ENCODE peak calls at places on chromosomes 1 and 21, in six cellular contexts. M is sigmoid colon, Z is IMR-90, A is lower leg skin, J is ovary, L is HepG2. U is an unnamed sample.
A peak's percentile ranks its signal among the peaks of the same experiment; 100 is the strongest.

GRCh38 chr1:176696689-176697088 is 233.7 kb downstream of the PAPPA2 start:
- DNase-seq in M (no peak), Z (no peak), A (no peak), J (no peak), L (no peak), U (no peak)

GRCh38 chr21:45322960-45323461 is 35.3 kb upstream of the POFUT2 start:
- DNase-seq in M (peak; percentile 70), Z (no peak), A (no peak), J (peak; percentile 72), L (no peak), U (peak; percentile 47)

GRCh38 chr1:152926091-152926490 is 17.7 kb downstream of the IVL start:
- DNase-seq in M (no peak), Z (peak; percentile 5), A (no peak), J (no peak), L (peak; percentile 18), U (peak; percentile 20)

GRCh38 chr1:235098547-235098946 is 30.1 kb downstream of the TOMM20 start:
- DNase-seq in M (no peak), Z (no peak), A (no peak), J (no peak), L (no peak), U (no peak)

GRCh38 chr1:26161408-26162219 is 2.7 kb downstream of the FAM110D start:
- DNase-seq in M (no peak), Z (peak; percentile 31), A (no peak), J (peak; percentile 69), L (no peak), U (peak; percentile 74)

GRCh38 chr1:210438928-210439841 is 110.5 kb downstream of the HHAT start:
- DNase-seq in M (no peak), Z (peak; percentile 98), A (no peak), J (no peak), L (no peak), U (no peak)

GRCh38 chr1:117646007-117646913 is 40.4 kb downstream of the TENT5C start:
- DNase-seq in M (no peak), Z (peak; percentile 31), A (no peak), J (no peak), L (no peak), U (no peak)

GRCh38 chr1:60809204-60809985 is 273.0 kb upstream of the NFIA start:
- DNase-seq in M (no peak), Z (peak; percentile 0), A (no peak), J (no peak), L (no peak), U (no peak)

GRCh38 chr1:115296981-115297380 is 41.1 kb downstream of the NGF start:
- DNase-seq in M (no peak), Z (peak; percentile 31), A (no peak), J (no peak), L (no peak), U (no peak)

GRCh38 chr1:9231648-9232332 is 2.8 kb upstream of the H6PD start:
- DNase-seq in M (no peak), Z (peak; percentile 64), A (no peak), J (no peak), L (no peak), U (no peak)

GRCh38 chr1:26771643-26772321 is 16.0 kb upstream of the PIGV start:
- DNase-seq in M (no peak), Z (peak; percentile 99), A (no peak), J (peak; percentile 61), L (peak; percentile 77), U (peak; percentile 69)

GRCh38 chr1:65066379-65066765 is 81.6 kb upstream of the AK4 start:
- DNase-seq in M (no peak), Z (no peak), A (no peak), J (no peak), L (no peak), U (no peak)
- H3K4me3 ChIP-seq in M (peak overlapping the region; percentile 95), Z (peak overlapping the region; percentile 58), A (peak overlapping the region; percentile 70), J (peak overlapping the region; percentile 83), L (peak overlapping the region; percentile 64), U (peak overlapping the region; percentile 51)

DNA sequence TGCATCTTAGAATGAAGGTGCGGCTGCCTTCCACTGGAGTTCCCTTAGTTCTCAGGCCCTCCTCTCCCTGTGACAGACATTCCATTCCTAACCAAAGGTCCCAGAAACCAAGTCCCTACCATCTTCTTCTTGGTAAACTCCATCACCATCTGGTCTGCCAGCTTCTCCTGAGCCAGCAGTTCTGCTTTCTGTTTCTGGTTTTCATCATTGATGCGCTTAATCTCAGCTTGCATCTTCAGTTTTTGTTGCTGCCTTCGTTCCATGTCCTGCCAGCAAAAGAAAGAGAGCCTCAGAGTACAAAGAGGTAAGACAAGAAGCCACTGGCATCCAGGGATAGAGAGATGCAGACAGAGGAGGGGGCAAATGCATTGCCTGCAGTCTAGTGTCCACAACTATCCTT is 18.0 kb upstream of the VSIG8 start:
- DNase-seq in M (no peak), Z (no peak), A (no peak), J (no peak), L (no peak), U (peak; percentile 34)
- TF ChIP-seq CTCF in M (no peak), Z (no peak), A (no peak), J (no peak), L (no peak), U (no peak)

DNA sequence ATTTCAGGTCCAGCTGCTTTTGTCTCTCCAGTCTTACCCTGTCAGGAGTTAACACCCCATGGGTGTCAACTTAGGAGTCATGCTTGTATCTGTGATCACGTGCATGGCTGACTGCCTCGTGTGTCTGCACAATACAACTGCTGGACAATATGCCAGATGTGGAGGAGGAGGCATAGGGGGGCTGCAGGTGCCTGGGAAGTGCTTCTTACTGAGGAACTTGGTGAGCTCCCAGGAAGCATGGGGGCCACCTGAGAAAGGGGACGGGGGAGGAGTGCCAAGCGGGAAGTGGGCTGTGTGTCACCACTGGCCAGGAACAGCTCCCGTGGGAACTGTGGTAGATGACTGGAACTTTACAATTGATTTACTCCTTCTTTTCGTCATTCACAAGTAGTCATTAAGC is 9.5 kb downstream of the RHEX start:
- DNase-seq in M (no peak), Z (no peak), A (no peak), J (no peak), L (no peak), U (peak; percentile 71)
- TF ChIP-seq POLR2A in M (no peak), Z (no peak), A (no peak), J (no peak), L (no peak), U (no peak)

GRCh38 chr21:37658994-37659458 is 257.2 kb downstream of the KCNJ6 start:
- DNase-seq in M (peak; percentile 81), Z (peak; percentile 72), A (no peak), J (no peak), L (no peak), U (no peak)
- H3K4me3 ChIP-seq in M (no peak overlapping the region), Z (no peak overlapping the region), A (no peak overlapping the region), J (no peak overlapping the region), L (no peak overlapping the region), U (no peak overlapping the region)

DNA sequence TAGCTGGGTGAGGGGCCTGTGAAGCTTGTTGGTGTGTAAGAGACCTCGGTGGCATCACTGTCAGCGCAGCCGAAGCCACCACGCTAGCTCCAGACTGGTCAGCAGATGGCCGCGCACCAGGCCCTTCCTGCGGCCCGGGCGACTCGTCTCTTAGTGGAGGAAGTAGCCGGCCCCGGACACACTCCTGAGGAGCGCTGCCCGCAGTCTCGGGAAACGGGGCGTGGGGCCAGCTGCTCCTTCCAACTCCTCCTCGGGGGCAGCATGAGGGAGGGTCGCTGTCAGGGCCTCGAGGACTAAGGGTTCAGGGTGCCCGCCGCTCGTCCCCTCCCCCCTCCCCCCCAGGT is 20.4 kb downstream of the H3-3A start:
- DNase-seq in M (peak; percentile 84), Z (no peak), A (peak; percentile 47), J (no peak), L (no peak), U (peak; percentile 48)
- TF ChIP-seq CTCF in M (no peak), Z (no peak), A (no peak), J (no peak), L (peak; percentile 17), U (no peak)

DNA sequence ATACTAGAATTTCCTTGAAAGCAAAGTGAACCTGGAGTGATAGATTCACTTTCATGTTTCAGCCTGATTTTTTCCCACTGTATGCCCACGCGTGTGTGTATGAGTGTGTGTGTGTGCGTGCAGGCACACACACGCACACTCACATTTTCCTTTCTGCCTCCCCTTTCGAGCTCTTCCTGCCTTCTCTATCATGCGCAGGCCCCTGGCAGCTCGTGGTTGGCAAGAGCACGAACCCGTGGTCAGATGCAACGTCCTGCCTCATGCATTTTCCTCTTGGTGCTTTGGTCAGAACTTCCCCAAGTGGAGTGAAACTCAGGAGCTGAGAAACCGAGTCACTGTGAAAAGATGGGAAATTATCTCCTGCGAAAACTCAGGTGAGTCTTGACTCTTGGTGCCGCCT is at the start of gene GCSAML:
- DNase-seq in M (no peak), Z (no peak), A (no peak), J (no peak), L (no peak), U (peak; percentile 44)
- TF ChIP-seq POLR2A in M (no peak), Z (no peak), A (no peak), J (no peak), L (no peak), U (no peak)

GRCh38 chr1:77975386-77975785 is 3.5 kb downstream of the FUBP1 start:
- DNase-seq in M (no peak), Z (peak; percentile 40), A (no peak), J (no peak), L (no peak), U (no peak)
- H3K4me3 ChIP-seq in M (no peak overlapping the region), Z (peak overlapping the region; percentile 15), A (no peak overlapping the region), J (no peak overlapping the region), L (no peak overlapping the region), U (peak overlapping the region; percentile 74)

DNA sequence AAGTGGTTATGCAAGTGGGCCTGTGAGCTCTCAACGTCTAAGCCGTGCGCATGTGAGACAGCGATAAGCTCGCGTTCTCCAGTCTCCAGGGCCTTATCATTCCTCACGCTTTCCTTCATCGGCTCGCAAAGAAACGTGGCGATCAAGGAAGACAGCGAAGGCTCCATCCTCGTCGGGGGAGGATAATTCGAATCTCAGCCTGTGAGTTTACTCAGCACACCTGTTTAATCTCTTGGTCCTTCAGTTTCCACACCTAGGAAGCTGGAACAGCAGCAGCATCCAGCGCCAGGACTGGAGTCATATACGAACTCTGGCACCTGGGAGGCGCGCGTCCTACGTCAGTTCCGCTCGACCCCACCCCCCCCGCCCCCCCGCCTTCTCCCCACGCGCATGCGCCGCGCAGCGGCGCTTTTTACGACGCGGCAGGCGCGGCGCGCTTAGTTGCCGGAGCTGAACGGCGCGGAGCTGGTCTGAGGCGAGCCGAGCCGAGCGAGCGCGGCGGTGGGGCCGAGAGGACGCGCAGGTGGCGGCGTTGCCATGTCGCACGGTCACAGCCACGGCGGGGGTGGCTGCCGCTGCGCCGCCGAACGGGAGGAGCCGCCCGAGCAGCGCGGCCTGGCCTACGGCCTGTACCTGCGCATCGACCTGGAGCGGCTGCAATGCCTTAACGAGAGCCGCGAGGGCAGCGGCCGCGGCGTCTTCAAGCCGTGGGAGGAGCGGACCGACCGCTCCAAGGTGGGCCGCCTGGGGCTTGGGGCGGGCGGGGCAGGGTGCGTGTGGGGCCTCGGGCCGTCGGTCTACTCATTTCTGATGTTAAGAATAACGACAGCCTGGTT is at the start of gene PITHD1:
- DNase-seq in M (peak; percentile 94), Z (peak; percentile 79), A (peak; percentile 63), J (peak; percentile 83), L (peak; percentile 83), U (peak; percentile 86)
- TF ChIP-seq CTCF in M (no peak), Z (no peak), A (no peak), J (no peak), L (no peak), U (no peak)

U was measured in NB4.